ENCODE peak calls at places on chromosomes 5 and 9, in eight cellular contexts. S, O, C, U, E, R, G and P are unnamed samples.

GRCh38 chr5:95822408-95823240 is at the start of gene GLRX:
- DNase-seq in S (peak; percentile 82), O (peak; percentile 88), C (peak; percentile 81), U (peak; percentile 80), E (peak; percentile 74), R (peak; percentile 77), G (peak; percentile 79), P (peak; percentile 52)

GRCh38 chr9:87871425-87872078 is 11.1 kb upstream of the SPATA31E1 start:
- DNase-seq in S (no peak), O (no peak), C (no peak), U (no peak), E (no peak), R (no peak), G (no peak), P (no peak)

GRCh38 chr5:31824886-31825774 is 186.2 kb downstream of the PDZD2 start:
- DNase-seq in S (peak; percentile 33), O (peak; percentile 36), C (peak; percentile 50), U (no peak), E (peak; percentile 17), R (no peak), G (peak; percentile 59), P (peak; percentile 67)

GRCh38 chr9:9612270-9612669 is 1000.5 kb downstream of the PTPRD start:
- DNase-seq in S (peak; percentile 61), O (no peak), C (no peak), U (no peak), E (no peak), R (no peak), G (no peak), P (no peak)

GRCh38 chr9:135098400-135099105 is 11.1 kb downstream of the OLFM1 start:
- DNase-seq in S (peak; percentile 43), O (no peak), C (no peak), U (no peak), E (no peak), R (no peak), G (peak; percentile 45), P (no peak)

GRCh38 chr9:87198716-87199115 is 251.4 kb upstream of the GAS1 start:
- DNase-seq in S (no peak), O (no peak), C (no peak), U (no peak), E (no peak), R (no peak), G (no peak), P (no peak)

GRCh38 chr9:135084881-135085760 is 2.3 kb upstream of the OLFM1 start:
- DNase-seq in S (no peak), O (no peak), C (no peak), U (peak; percentile 29), E (no peak), R (no peak), G (no peak), P (no peak)

GRCh38 chr9:89536618-89537017 is 38.7 kb upstream of the SEMA4D start:
- DNase-seq in S (peak; percentile 59), O (no peak), C (no peak), U (no peak), E (no peak), R (no peak), G (no peak), P (no peak)

GRCh38 chr5:35851282-35851681 is 5.4 kb upstream of the IL7R start:
- DNase-seq in S (no peak), O (no peak), C (no peak), U (no peak), E (no peak), R (no peak), G (no peak), P (no peak)

GRCh38 chr5:37552770-37553719 is 173.9 kb downstream of the WDR70 start:
- DNase-seq in S (peak; percentile 23), O (no peak), C (no peak), U (no peak), E (no peak), R (no peak), G (no peak), P (no peak)

GRCh38 chr9:121743441-121744001 is 92.1 kb downstream of the DAB2IP start:
- DNase-seq in S (no peak), O (peak; percentile 96), C (peak; percentile 90), U (peak; percentile 92), E (peak; percentile 87), R (peak; percentile 91), G (peak; percentile 93), P (peak; percentile 76)

GRCh38 chr5:32436553-32437262 is 7.8 kb downstream of the ZFR start:
- DNase-seq in S (no peak), O (no peak), C (no peak), U (no peak), E (no peak), R (no peak), G (peak; percentile 56), P (no peak)

GRCh38 chr9:129126789-129127618 is 15.8 kb downstream of the PTPA start:
- DNase-seq in S (no peak), O (no peak), C (no peak), U (no peak), E (no peak), R (no peak), G (no peak), P (peak; percentile 86)

GRCh38 chr5:36240779-36241635 is 718 bp downstream of the NADK2 start:
- DNase-seq in S (peak; percentile 56), O (peak; percentile 41), C (peak; percentile 64), U (peak; percentile 72), E (peak; percentile 60), R (peak; percentile 80), G (peak; percentile 74), P (peak; percentile 70)

GRCh38 chr5:67194169-67194568 is 2.4 kb downstream of the CD180 start:
- DNase-seq in S (no peak), O (no peak), C (no peak), U (no peak), E (no peak), R (no peak), G (no peak), P (no peak)

GRCh38 chr5:146490089-146490843 is 25.7 kb downstream of the GPR151 start:
- DNase-seq in S (no peak), O (no peak), C (no peak), U (no peak), E (no peak), R (no peak), G (no peak), P (no peak)
- TF ChIP-seq CTCF in S (no peak), O (no peak), C (no peak), U (no peak), E (no peak), R (no peak), G (no peak), P (no peak)

GRCh38 chr5:142441638-142442037 is 116.8 kb upstream of the SPRY4 start:
- DNase-seq in S (peak; percentile 40), O (no peak), C (no peak), U (no peak), E (no peak), R (no peak), G (no peak), P (no peak)

GRCh38 chr5:142438573-142438972 is 113.8 kb upstream of the SPRY4 start:
- DNase-seq in S (no peak), O (no peak), C (no peak), U (no peak), E (no peak), R (no peak), G (no peak), P (no peak)

GRCh38 chr5:142437563-142437962 is 112.7 kb upstream of the SPRY4 start:
- DNase-seq in S (no peak), O (no peak), C (no peak), U (no peak), E (no peak), R (no peak), G (no peak), P (no peak)

GRCh38 chr5:142435410-142436115 is 110.7 kb upstream of the SPRY4 start:
- DNase-seq in S (no peak), O (no peak), C (no peak), U (no peak), E (no peak), R (no peak), G (no peak), P (no peak)

DNA sequence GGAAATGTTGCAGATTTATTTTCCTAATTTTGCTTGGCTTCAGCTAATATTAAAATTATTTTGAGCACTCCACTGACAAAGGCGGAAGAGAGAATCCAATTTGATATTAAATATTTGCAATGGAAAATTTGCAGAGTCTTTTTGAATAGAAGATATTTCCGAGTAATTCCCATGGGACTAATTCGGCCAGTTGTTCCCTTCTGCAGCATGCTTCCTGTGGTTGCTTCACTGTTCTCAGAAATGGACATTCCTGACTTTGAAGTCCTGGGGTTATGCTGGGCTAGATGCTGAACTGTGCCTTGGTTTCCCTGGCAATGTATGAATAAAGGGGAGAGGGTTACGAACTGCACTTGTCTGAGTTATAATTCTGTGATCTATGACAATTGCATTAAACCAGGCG is 114.4 kb upstream of the SPRY4 start:
- DNase-seq in S (no peak), O (no peak), C (no peak), U (no peak), E (no peak), R (no peak), G (no peak), P (no peak)
- H3K4me3 ChIP-seq in S (no peak overlapping the region), O (no peak overlapping the region), C (no peak overlapping the region), U (no peak overlapping the region), E (no peak overlapping the region), R (no peak overlapping the region), G (no peak overlapping the region), P (no peak overlapping the region)

DNA sequence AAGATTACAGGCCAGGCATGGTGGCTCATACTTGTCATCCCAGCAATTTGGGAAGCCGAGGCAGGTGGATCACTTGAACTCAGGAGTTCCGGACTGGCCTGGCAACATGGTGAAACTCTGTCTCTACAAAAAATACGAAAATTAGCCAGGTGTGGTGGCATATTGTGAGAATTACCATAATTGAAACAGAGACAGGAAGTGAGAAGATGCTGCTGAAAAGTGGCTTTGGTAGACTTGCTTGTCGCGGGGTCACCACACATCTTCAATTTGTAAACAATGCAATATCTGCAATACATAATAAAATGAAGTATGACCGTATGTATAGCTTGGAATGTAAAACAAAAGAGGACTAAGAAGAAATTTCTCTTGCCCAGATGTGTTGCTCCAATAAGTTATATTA is 490.5 kb downstream of the GABRG2 start:
- DNase-seq in S (no peak), O (no peak), C (no peak), U (no peak), E (no peak), R (no peak), G (no peak), P (no peak)
- H3K4me1 ChIP-seq in S (no peaks in the 10 kb centered on the region), O (no peaks in the 10 kb centered on the region), C (no peaks in the 10 kb centered on the region), U (no peaks in the 10 kb centered on the region), E (no peaks in the 10 kb centered on the region), R (no peaks in the 10 kb centered on the region), G (no peaks in the 10 kb centered on the region), P (peaks cover 3% of the 10 kb centered on the region)

GRCh38 chr9:124411514-124412227 is 3.6 kb downstream of the PSMB7 start:
- DNase-seq in S (no peak), O (no peak), C (no peak), U (no peak), E (no peak), R (no peak), G (no peak), P (no peak)

GRCh38 chr9:124409410-124409809 is 5.8 kb downstream of the PSMB7 start:
- DNase-seq in S (no peak), O (no peak), C (no peak), U (no peak), E (no peak), R (no peak), G (no peak), P (no peak)

GRCh38 chr9:124414612-124415011 is 630 bp downstream of the PSMB7 start:
- DNase-seq in S (no peak), O (no peak), C (no peak), U (no peak), E (no peak), R (no peak), G (no peak), P (no peak)

GRCh38 chr9:124412228-124412575 is 3.0 kb downstream of the PSMB7 start:
- DNase-seq in S (no peak), O (no peak), C (no peak), U (no peak), E (no peak), R (no peak), G (no peak), P (no peak)

GRCh38 chr9:124410321-124410913 is 4.8 kb downstream of the PSMB7 start:
- DNase-seq in S (no peak), O (no peak), C (no peak), U (no peak), E (no peak), R (no peak), G (no peak), P (no peak)
- TF ChIP-seq CTCF in S (peak; percentile 39), O (peak; percentile 41), C (no peak), U (peak; percentile 50), E (peak; percentile 29), R (peak; percentile 31), G (no peak), P (peak; percentile 19)